ENCODE peak calls at places on chromosomes 11 and 22, in ten cellular contexts. One of them, this sample, is unnamed.

GRCh38 chr11:31487848-31488247 is 21.6 kb downstream of the IMMP1L start:
- DNase-seq in Peyer's patch: no peak
- DNase-seq in MM.1S: peak
- DNase-seq in WERI-Rb-1: peak
- DNase-seq in PC-9: no peak
- DNase-seq in cardiac muscle cell: peak
- DNase-seq in dorsolateral prefrontal cortex: no peak
- DNase-seq in thoracic aorta: no peak
- DNase-seq in sigmoid colon: no peak
- DNase-seq in tibial nerve: no peak
- DNase-seq in this sample: peak

GRCh38 chr11:124897681-124898680 is at the start of gene ROBO4:
- DNase-seq in tibial nerve: no peak
- DNase-seq in dorsolateral prefrontal cortex: no peak
- DNase-seq in cardiac muscle cell: peak
- DNase-seq in sigmoid colon: peak
- DNase-seq in WERI-Rb-1: peak
- DNase-seq in MM.1S: no peak
- DNase-seq in thoracic aorta: no peak
- DNase-seq in PC-9: no peak
- DNase-seq in Peyer's patch: no peak
- DNase-seq in this sample: no peak

GRCh38 chr22:22111267-22111751 is 128.7 kb upstream of the TOP3B start:
- DNase-seq in MM.1S: no peak
- DNase-seq in Peyer's patch: no peak
- DNase-seq in dorsolateral prefrontal cortex: no peak
- DNase-seq in tibial nerve: no peak
- DNase-seq in thoracic aorta: no peak
- DNase-seq in WERI-Rb-1: no peak
- DNase-seq in PC-9: peak
- DNase-seq in sigmoid colon: no peak
- DNase-seq in cardiac muscle cell: peak
- DNase-seq in this sample: no peak

GRCh38 chr11:27373856-27374602 is 11.0 kb upstream of the CCDC34 start:
- DNase-seq in thoracic aorta: no peak
- DNase-seq in MM.1S: no peak
- DNase-seq in WERI-Rb-1: no peak
- DNase-seq in PC-9: no peak
- DNase-seq in dorsolateral prefrontal cortex: no peak
- DNase-seq in tibial nerve: no peak
- DNase-seq in Peyer's patch: no peak
- DNase-seq in sigmoid colon: no peak
- DNase-seq in cardiac muscle cell: no peak
- DNase-seq in this sample: no peak

GRCh38 chr22:23677701-23677995 is 13.2 kb upstream of the RGL4 start:
- DNase-seq in cardiac muscle cell: no peak
- DNase-seq in sigmoid colon: peak
- DNase-seq in Peyer's patch: no peak
- DNase-seq in MM.1S: no peak
- DNase-seq in WERI-Rb-1: peak
- DNase-seq in tibial nerve: no peak
- DNase-seq in dorsolateral prefrontal cortex: peak
- DNase-seq in PC-9: no peak
- DNase-seq in thoracic aorta: no peak
- DNase-seq in this sample: no peak

GRCh38 chr11:83827520-83827919 is 541.4 kb upstream of the CCDC90B start:
- DNase-seq in cardiac muscle cell: no peak
- DNase-seq in WERI-Rb-1: no peak
- DNase-seq in tibial nerve: no peak
- DNase-seq in Peyer's patch: no peak
- DNase-seq in PC-9: no peak
- DNase-seq in sigmoid colon: no peak
- DNase-seq in MM.1S: no peak
- DNase-seq in thoracic aorta: no peak
- DNase-seq in dorsolateral prefrontal cortex: no peak
- DNase-seq in this sample: no peak

GRCh38 chr11:118054712-118055640 is 21.9 kb upstream of the TMPRSS4 start:
- DNase-seq in sigmoid colon: peak
- DNase-seq in WERI-Rb-1: no peak
- DNase-seq in dorsolateral prefrontal cortex: no peak
- DNase-seq in MM.1S: no peak
- DNase-seq in PC-9: no peak
- DNase-seq in thoracic aorta: no peak
- DNase-seq in tibial nerve: no peak
- DNase-seq in Peyer's patch: no peak
- DNase-seq in cardiac muscle cell: no peak
- DNase-seq in this sample: no peak

GRCh38 chr11:316031-316701 is 2.3 kb downstream of the IFITM1 start:
- DNase-seq in dorsolateral prefrontal cortex: no peak
- DNase-seq in Peyer's patch: peak
- DNase-seq in MM.1S: no peak
- DNase-seq in tibial nerve: no peak
- DNase-seq in PC-9: no peak
- DNase-seq in thoracic aorta: no peak
- DNase-seq in sigmoid colon: peak
- DNase-seq in cardiac muscle cell: no peak
- DNase-seq in WERI-Rb-1: no peak
- DNase-seq in this sample: no peak

GRCh38 chr11:86737752-86738151 is 62.6 kb upstream of the PRSS23 start:
- DNase-seq in WERI-Rb-1: no peak
- DNase-seq in sigmoid colon: no peak
- DNase-seq in Peyer's patch: no peak
- DNase-seq in cardiac muscle cell: peak
- DNase-seq in tibial nerve: no peak
- DNase-seq in thoracic aorta: no peak
- DNase-seq in MM.1S: no peak
- DNase-seq in dorsolateral prefrontal cortex: no peak
- DNase-seq in PC-9: no peak
- DNase-seq in this sample: no peak

GRCh38 chr11:57146301-57146700 is 35.5 kb upstream of the LRRC55 start:
- DNase-seq in WERI-Rb-1: no peak
- DNase-seq in PC-9: no peak
- DNase-seq in tibial nerve: no peak
- DNase-seq in MM.1S: no peak
- DNase-seq in sigmoid colon: no peak
- DNase-seq in Peyer's patch: no peak
- DNase-seq in thoracic aorta: no peak
- DNase-seq in dorsolateral prefrontal cortex: no peak
- DNase-seq in cardiac muscle cell: no peak
- DNase-seq in this sample: no peak

GRCh38 chr22:49555526-49555925 is 272.1 kb downstream of the BRD1 start:
- DNase-seq in PC-9: no peak
- DNase-seq in MM.1S: no peak
- DNase-seq in thoracic aorta: no peak
- DNase-seq in WERI-Rb-1: no peak
- DNase-seq in cardiac muscle cell: no peak
- DNase-seq in tibial nerve: peak
- DNase-seq in dorsolateral prefrontal cortex: no peak
- DNase-seq in Peyer's patch: peak
- DNase-seq in sigmoid colon: peak
- DNase-seq in this sample: no peak

GRCh38 chr11:31557991-31558390 is 48.4 kb downstream of the ELP4 start:
- DNase-seq in sigmoid colon: no peak
- DNase-seq in dorsolateral prefrontal cortex: no peak
- DNase-seq in MM.1S: no peak
- DNase-seq in thoracic aorta: no peak
- DNase-seq in PC-9: no peak
- DNase-seq in WERI-Rb-1: no peak
- DNase-seq in cardiac muscle cell: peak
- DNase-seq in tibial nerve: no peak
- DNase-seq in Peyer's patch: no peak
- DNase-seq in this sample: no peak

GRCh38 chr22:30774566-30774965 is 79.9 kb downstream of the OSBP2 start:
- DNase-seq in MM.1S: no peak
- DNase-seq in sigmoid colon: no peak
- DNase-seq in thoracic aorta: no peak
- DNase-seq in Peyer's patch: no peak
- DNase-seq in WERI-Rb-1: no peak
- DNase-seq in cardiac muscle cell: no peak
- DNase-seq in dorsolateral prefrontal cortex: no peak
- DNase-seq in tibial nerve: no peak
- DNase-seq in PC-9: no peak
- DNase-seq in this sample: no peak

GRCh38 chr11:68549789-68550484 is 89.4 kb downstream of the PPP6R3 start:
- DNase-seq in cardiac muscle cell: peak
- DNase-seq in tibial nerve: no peak
- DNase-seq in WERI-Rb-1: no peak
- DNase-seq in thoracic aorta: no peak
- DNase-seq in sigmoid colon: no peak
- DNase-seq in dorsolateral prefrontal cortex: no peak
- DNase-seq in Peyer's patch: no peak
- DNase-seq in MM.1S: no peak
- DNase-seq in PC-9: no peak
- DNase-seq in this sample: no peak
- H3K4me3 ChIP-seq in cardiac muscle cell: no peak
- H3K4me3 ChIP-seq in tibial nerve: no peak
- H3K4me3 ChIP-seq in WERI-Rb-1: no peak
- H3K4me3 ChIP-seq in thoracic aorta: no peak
- H3K4me3 ChIP-seq in sigmoid colon: no peak
- H3K4me3 ChIP-seq in dorsolateral prefrontal cortex: no peak
- H3K4me3 ChIP-seq in Peyer's patch: no peak
- H3K4me3 ChIP-seq in MM.1S: no peak
- H3K4me3 ChIP-seq in PC-9: no peak
- H3K4me3 ChIP-seq in this sample: no peak

GRCh38 chr22:24992946-24993345 is 40.4 kb downstream of the KIAA1671 start:
- DNase-seq in Peyer's patch: no peak
- DNase-seq in dorsolateral prefrontal cortex: no peak
- DNase-seq in WERI-Rb-1: no peak
- DNase-seq in tibial nerve: no peak
- DNase-seq in thoracic aorta: no peak
- DNase-seq in PC-9: no peak
- DNase-seq in MM.1S: no peak
- DNase-seq in cardiac muscle cell: no peak
- DNase-seq in sigmoid colon: no peak
- DNase-seq in this sample: no peak

GRCh38 chr22:24989541-24989951 is 37.0 kb downstream of the KIAA1671 start:
- DNase-seq in cardiac muscle cell: peak
- DNase-seq in sigmoid colon: no peak
- DNase-seq in Peyer's patch: no peak
- DNase-seq in dorsolateral prefrontal cortex: no peak
- DNase-seq in MM.1S: no peak
- DNase-seq in WERI-Rb-1: no peak
- DNase-seq in tibial nerve: peak
- DNase-seq in thoracic aorta: no peak
- DNase-seq in PC-9: no peak
- DNase-seq in this sample: no peak

GRCh38 chr22:24986816-24987215 is 34.3 kb downstream of the KIAA1671 start:
- DNase-seq in WERI-Rb-1: no peak
- DNase-seq in Peyer's patch: no peak
- DNase-seq in tibial nerve: no peak
- DNase-seq in cardiac muscle cell: no peak
- DNase-seq in PC-9: no peak
- DNase-seq in sigmoid colon: no peak
- DNase-seq in dorsolateral prefrontal cortex: no peak
- DNase-seq in MM.1S: no peak
- DNase-seq in thoracic aorta: no peak
- DNase-seq in this sample: no peak

GRCh38 chr22:24989135-24989534 is 36.6 kb downstream of the KIAA1671 start:
- DNase-seq in PC-9: no peak
- DNase-seq in thoracic aorta: no peak
- DNase-seq in Peyer's patch: no peak
- DNase-seq in sigmoid colon: no peak
- DNase-seq in cardiac muscle cell: no peak
- DNase-seq in dorsolateral prefrontal cortex: no peak
- DNase-seq in WERI-Rb-1: no peak
- DNase-seq in MM.1S: no peak
- DNase-seq in tibial nerve: no peak
- DNase-seq in this sample: no peak

GRCh38 chr22:24990344-24990905 is 37.9 kb downstream of the KIAA1671 start:
- DNase-seq in dorsolateral prefrontal cortex: no peak
- DNase-seq in cardiac muscle cell: no peak
- DNase-seq in WERI-Rb-1: no peak
- DNase-seq in tibial nerve: no peak
- DNase-seq in sigmoid colon: no peak
- DNase-seq in PC-9: no peak
- DNase-seq in thoracic aorta: no peak
- DNase-seq in Peyer's patch: no peak
- DNase-seq in MM.1S: no peak
- DNase-seq in this sample: no peak
- H3K27ac ChIP-seq in dorsolateral prefrontal cortex: no peak
- H3K27ac ChIP-seq in cardiac muscle cell: no peak
- H3K27ac ChIP-seq in WERI-Rb-1: no peak
- H3K27ac ChIP-seq in tibial nerve: peak
- H3K27ac ChIP-seq in sigmoid colon: peak
- H3K27ac ChIP-seq in PC-9: peak
- H3K27ac ChIP-seq in thoracic aorta: peak
- H3K27ac ChIP-seq in Peyer's patch: peak
- H3K27ac ChIP-seq in MM.1S: no peak
- H3K27ac ChIP-seq in this sample: no peak

DNA sequence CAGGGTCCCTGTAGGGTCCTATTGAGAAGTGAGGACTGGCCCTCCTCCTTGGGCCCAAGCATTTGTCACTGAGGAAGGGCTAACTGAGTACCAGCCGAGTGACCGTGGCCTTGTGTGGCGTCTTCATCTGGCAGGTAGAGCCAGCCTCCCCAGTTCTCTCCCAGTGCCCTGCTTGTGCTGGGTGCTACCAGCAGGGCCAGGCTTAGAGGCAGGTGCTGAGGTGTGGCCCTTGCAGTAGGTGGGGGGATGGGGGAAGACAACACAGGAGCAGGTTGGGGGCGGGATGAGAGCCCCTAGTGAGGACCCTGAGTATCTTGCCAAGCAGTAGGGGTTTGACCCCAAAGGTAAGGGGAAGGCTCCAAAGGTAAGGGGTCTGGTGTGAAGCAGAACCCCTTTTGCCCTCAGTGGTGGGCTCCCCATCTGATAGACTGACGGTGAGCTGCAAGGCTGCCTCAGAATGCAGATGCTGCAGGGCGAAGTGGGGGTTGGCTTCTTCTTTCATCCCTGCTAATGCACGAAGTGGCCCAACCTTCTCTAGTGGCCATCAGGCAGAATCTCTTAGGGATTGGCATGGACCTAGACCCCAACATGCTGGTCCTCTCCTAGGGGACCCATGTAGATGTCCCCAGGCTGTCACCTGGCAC is 19.6 kb downstream of the CDC45 start:
- DNase-seq in cardiac muscle cell: no peak
- DNase-seq in thoracic aorta: no peak
- DNase-seq in Peyer's patch: no peak
- DNase-seq in tibial nerve: no peak
- DNase-seq in MM.1S: no peak
- DNase-seq in PC-9: no peak
- DNase-seq in dorsolateral prefrontal cortex: no peak
- DNase-seq in WERI-Rb-1: no peak
- DNase-seq in sigmoid colon: no peak
- DNase-seq in this sample: no peak
- H3K4me3 ChIP-seq in cardiac muscle cell: no peak
- H3K4me3 ChIP-seq in thoracic aorta: no peak
- H3K4me3 ChIP-seq in Peyer's patch: no peak
- H3K4me3 ChIP-seq in tibial nerve: no peak
- H3K4me3 ChIP-seq in MM.1S: no peak
- H3K4me3 ChIP-seq in PC-9: no peak
- H3K4me3 ChIP-seq in dorsolateral prefrontal cortex: no peak
- H3K4me3 ChIP-seq in WERI-Rb-1: no peak
- H3K4me3 ChIP-seq in sigmoid colon: no peak
- H3K4me3 ChIP-seq in this sample: no peak

DNA sequence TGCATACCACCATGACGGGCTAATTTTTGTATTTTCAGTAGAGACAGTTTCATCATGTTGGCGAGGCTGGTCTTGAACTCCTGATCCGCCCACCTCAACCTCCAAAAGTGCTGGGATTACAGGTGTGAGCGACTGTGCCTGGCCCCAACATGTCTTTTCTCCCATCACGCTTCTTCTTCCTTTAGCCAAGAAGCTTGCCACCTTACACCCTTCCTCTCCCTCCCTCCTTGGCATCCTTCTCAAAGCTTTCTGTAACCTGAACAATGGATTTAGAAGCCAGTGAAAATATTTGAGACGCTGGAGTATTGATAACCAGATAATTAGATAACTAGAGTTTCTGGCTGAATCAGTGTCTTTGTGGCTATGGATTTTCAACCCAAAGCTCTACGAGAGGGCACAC is 11.3 kb upstream of the NNMT start:
- DNase-seq in tibial nerve: no peak
- DNase-seq in sigmoid colon: no peak
- DNase-seq in WERI-Rb-1: no peak
- DNase-seq in MM.1S: no peak
- DNase-seq in dorsolateral prefrontal cortex: no peak
- DNase-seq in PC-9: no peak
- DNase-seq in thoracic aorta: no peak
- DNase-seq in cardiac muscle cell: no peak
- DNase-seq in Peyer's patch: no peak
- DNase-seq in this sample: no peak
- H3K27ac ChIP-seq in tibial nerve: no peak
- H3K27ac ChIP-seq in sigmoid colon: no peak
- H3K27ac ChIP-seq in WERI-Rb-1: no peak
- H3K27ac ChIP-seq in MM.1S: no peak
- H3K27ac ChIP-seq in dorsolateral prefrontal cortex: no peak
- H3K27ac ChIP-seq in PC-9: no peak
- H3K27ac ChIP-seq in thoracic aorta: no peak
- H3K27ac ChIP-seq in cardiac muscle cell: no peak
- H3K27ac ChIP-seq in Peyer's patch: no peak
- H3K27ac ChIP-seq in this sample: no peak

This sample was measured in iPS DF 6.9.